ENCODE peak calls at places on chromosome 5, in seven cellular contexts. F, J, O, A, Z, E and N are unnamed samples.

GRCh38 chr5:143758750-143759149 is 53.2 kb upstream of the HMHB1 start:
- DNase-seq in F (no peak), J (no peak), O (no peak), A (no peak), Z (no peak), E (no peak), N (no peak)

GRCh38 chr5:111603446-111603827 is 91.1 kb upstream of the STARD4 start:
- DNase-seq in F (no peak), J (no peak), O (peak), A (no peak), Z (no peak), E (peak), N (no peak)

GRCh38 chr5:148769941-148770340 is 56.5 kb upstream of the ADRB2 start:
- DNase-seq in F (no peak), J (no peak), O (no peak), A (no peak), Z (no peak), E (no peak), N (no peak)

GRCh38 chr5:178602752-178603151 is 12.6 kb upstream of the COL23A1 start:
- DNase-seq in F (no peak), J (no peak), O (peak), A (no peak), Z (no peak), E (no peak), N (no peak)

GRCh38 chr5:43313854-43314457 is 744 bp upstream of the HMGCS1 start:
- DNase-seq in F (peak), J (no peak), O (no peak), A (no peak), Z (peak), E (no peak), N (no peak)

GRCh38 chr5:142106061-142106460 is 2.5 kb upstream of the NDFIP1 start:
- DNase-seq in F (no peak), J (no peak), O (no peak), A (no peak), Z (no peak), E (no peak), N (no peak)

GRCh38 chr5:123882946-123883345 is 371.0 kb downstream of the CSNK1G3 start:
- DNase-seq in F (no peak), J (no peak), O (peak), A (no peak), Z (no peak), E (peak), N (no peak)

GRCh38 chr5:90119531-90119940 is 290.0 kb downstream of the CETN3 start:
- DNase-seq in F (no peak), J (no peak), O (peak), A (no peak), Z (no peak), E (no peak), N (no peak)

GRCh38 chr5:126575644-126576043 is 19.4 kb downstream of the ALDH7A1 start:
- DNase-seq in F (no peak), J (no peak), O (no peak), A (no peak), Z (no peak), E (no peak), N (no peak)

GRCh38 chr5:141821430-141821925 is 56.7 kb downstream of the PCDH1 start:
- DNase-seq in F (no peak), J (no peak), O (peak), A (no peak), Z (no peak), E (peak), N (no peak)

GRCh38 chr5:15463231-15463630 is 36.7 kb upstream of the FBXL7 start:
- DNase-seq in F (no peak), J (no peak), O (peak), A (no peak), Z (no peak), E (peak), N (no peak)

GRCh38 chr5:1535646-1536045 is 11.9 kb upstream of the LPCAT1 start:
- DNase-seq in F (no peak), J (no peak), O (no peak), A (no peak), Z (no peak), E (no peak), N (no peak)

GRCh38 chr5:21685016-21685415 is 1168.1 kb downstream of the CDH12 start:
- DNase-seq in F (no peak), J (no peak), O (no peak), A (no peak), Z (no peak), E (no peak), N (no peak)

GRCh38 chr5:160260881-160261815 is 31.8 kb downstream of the FABP6 start:
- DNase-seq in F (no peak), J (no peak), O (peak), A (no peak), Z (peak), E (peak), N (no peak)

GRCh38 chr5:148910686-148911361 is 84.4 kb downstream of the ADRB2 start:
- DNase-seq in F (no peak), J (no peak), O (peak), A (no peak), Z (no peak), E (peak), N (no peak)

GRCh38 chr5:14405267-14405666 is 176.3 kb upstream of the OTULINL start:
- DNase-seq in F (no peak), J (no peak), O (no peak), A (no peak), Z (no peak), E (no peak), N (no peak)
- TF ChIP-seq CTCF in F (peak), J (no peak), O (peak), A (no peak), Z (no peak), E (peak), N (no peak)

GRCh38 chr5:59893436-59894227 is at the start of gene PDE4D:
- DNase-seq in F (peak), J (no peak), O (peak), A (no peak), Z (peak), E (peak), N (no peak)
- TF ChIP-seq CTCF in F (peak), J (no peak), O (no peak), A (no peak), Z (no peak), E (peak), N (no peak)

GRCh38 chr5:132466453-132467291 is 23.9 kb downstream of the IRF1 start:
- DNase-seq in F (no peak), J (no peak), O (peak), A (peak), Z (no peak), E (peak), N (no peak)

GRCh38 chr5:132470596-132470995 is 20.0 kb downstream of the IRF1 start:
- DNase-seq in F (no peak), J (no peak), O (no peak), A (no peak), Z (no peak), E (no peak), N (no peak)

GRCh38 chr5:132467292-132467984 is 23.1 kb downstream of the IRF1 start:
- DNase-seq in F (no peak), J (no peak), O (no peak), A (no peak), Z (no peak), E (no peak), N (no peak)

GRCh38 chr5:132469380-132470372 is 20.9 kb downstream of the IRF1 start:
- DNase-seq in F (no peak), J (no peak), O (no peak), A (no peak), Z (no peak), E (no peak), N (no peak)

GRCh38 chr5:132468665-132469379 is 21.8 kb downstream of the IRF1 start:
- DNase-seq in F (no peak), J (no peak), O (no peak), A (no peak), Z (no peak), E (no peak), N (no peak)
- TF ChIP-seq CTCF in F (no peak), J (no peak), O (no peak), A (no peak), Z (no peak), E (no peak), N (no peak)

DNA sequence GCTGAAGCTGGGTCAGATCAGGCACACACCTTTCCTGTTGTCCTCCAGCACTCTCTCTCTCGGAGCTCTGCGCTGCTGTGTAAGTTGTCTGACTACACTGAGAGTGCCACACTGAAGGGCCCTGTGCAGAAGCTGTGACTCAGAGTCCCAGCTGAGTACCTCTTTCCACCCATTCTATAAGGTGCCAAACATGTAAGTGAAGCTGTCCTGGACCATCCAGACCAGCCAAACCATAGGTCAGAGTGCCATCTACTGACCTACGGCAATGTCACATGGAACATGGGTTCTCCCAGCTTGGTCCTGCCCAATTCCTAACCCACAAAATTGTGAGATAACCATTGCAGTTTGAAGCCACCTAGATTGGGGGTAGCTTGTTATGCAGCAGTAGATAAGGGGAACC is 68.2 kb downstream of the ADCY2 start:
- DNase-seq in F (no peak), J (no peak), O (no peak), A (no peak), Z (no peak), E (no peak), N (no peak)
- TF ChIP-seq CTCF in F (peak), J (no peak), O (no peak), A (no peak), Z (no peak), E (no peak), N (no peak)

DNA sequence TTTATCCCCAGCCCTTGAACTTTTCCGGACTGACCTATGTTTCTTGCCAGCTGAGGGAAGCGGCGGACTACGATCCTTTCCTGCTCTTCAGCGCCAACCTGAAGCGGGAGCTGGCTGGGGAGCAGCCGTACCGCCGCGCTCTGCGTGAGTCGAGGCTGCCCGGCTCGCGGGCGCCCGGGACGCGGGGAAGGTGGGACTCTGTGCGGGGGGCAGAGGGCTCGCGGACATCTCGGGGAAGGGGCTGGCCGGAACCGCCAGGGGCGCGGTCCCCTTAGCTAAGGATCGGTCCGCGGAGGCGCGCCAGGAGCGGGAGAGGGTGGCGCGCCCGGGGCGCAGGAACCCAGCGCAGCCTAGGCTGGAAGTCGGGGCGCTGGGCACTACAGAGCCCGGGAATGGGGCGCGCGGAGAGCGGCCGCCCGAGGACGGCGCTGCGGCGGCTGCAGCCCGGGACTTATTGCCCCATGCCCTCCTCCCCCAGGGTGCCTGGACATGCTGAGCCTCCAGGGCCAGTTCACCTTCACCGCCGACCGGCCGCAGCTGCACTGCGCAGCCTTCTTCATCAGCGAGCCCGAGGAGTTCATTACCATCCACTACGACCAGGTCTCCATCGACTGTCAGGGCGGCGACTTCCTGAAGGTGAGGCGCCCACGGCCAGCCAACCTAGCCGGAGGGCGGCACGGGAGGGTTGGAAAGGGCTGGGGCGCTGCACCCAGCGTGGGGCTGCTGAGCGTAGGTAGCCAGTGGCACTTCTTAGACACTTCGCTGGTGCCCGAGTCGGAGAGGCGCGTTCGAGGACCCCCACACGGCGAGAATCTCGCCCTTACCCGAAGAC is 922 bp downstream of the CRHBP start:
- DNase-seq in F (peak), J (no peak), O (peak), A (no peak), Z (no peak), E (no peak), N (no peak)
- TF ChIP-seq CTCF in F (peak), J (no peak), O (no peak), A (no peak), Z (no peak), E (no peak), N (no peak)

DNA sequence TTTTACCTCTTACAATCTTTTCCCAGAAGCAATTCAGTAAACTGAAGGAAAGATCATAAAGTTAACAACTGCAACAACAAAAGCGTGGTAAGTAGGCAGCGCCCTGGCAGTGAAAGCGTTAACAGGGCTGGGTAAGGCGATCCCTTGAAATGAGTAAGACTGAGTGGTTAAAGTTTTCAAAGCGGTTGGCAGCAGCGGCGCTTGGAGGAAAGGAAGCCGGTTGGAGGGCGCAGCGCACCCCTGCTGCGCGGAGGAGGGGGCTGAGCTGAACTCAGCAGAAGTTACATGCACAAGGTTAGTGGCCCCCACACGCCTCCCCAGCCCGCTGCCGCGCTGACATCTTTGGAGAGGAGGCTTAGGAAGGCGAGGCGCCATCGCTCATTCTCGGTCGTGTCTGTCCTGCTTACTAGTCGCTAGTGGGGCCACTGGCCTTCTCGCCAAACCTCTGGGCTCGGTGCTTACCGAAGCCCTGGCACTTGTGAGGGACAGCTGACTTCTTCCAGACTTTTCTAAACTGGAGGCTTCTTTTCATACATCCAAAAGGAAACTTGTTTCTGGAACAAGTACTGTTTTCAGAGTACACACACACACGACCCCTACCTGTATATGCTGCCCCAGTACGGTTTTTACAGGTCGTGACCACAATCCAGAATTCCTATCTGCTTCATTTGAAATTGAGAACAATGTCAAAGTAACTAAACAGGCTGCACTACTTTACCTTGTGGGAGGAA is at the start of gene SH3RF2:
- DNase-seq in F (peak), J (no peak), O (peak), A (no peak), Z (peak), E (peak), N (no peak)
- TF ChIP-seq CTCF in F (no peak), J (peak), O (no peak), A (no peak), Z (no peak), E (no peak), N (no peak)

GRCh38 chr5:40774626-40775025 is 18.9 kb upstream of the TTC33 start:
- DNase-seq in F (no peak), J (no peak), O (no peak), A (no peak), Z (no peak), E (no peak), N (no peak)
- TF ChIP-seq CTCF in F (no peak), J (no peak), O (no peak), A (no peak), Z (no peak), E (no peak), N (no peak)